ENCODE peak calls at places on chromosome 6, in eight cellular contexts. J is psoas muscle; Q is SK-N-SH; B is astrocyte of the spinal cord; T is tibial artery; S is WTC11; F is CD8-positive, alpha-beta T cell; V is A549. K is an unnamed sample.

GRCh38 chr6:2806664-2807063 is 35.0 kb downstream of the SERPINB1 start:
- DNase-seq in J (no peak), Q (no peak), B (no peak), T (no peak), S (no peak), F (no peak), V (no peak), K (no peak)

GRCh38 chr6:21808551-21809181 is 215.1 kb downstream of the SOX4 start:
- DNase-seq in J (no peak), Q (no peak), B (peak; percentile 59), T (no peak), S (no peak), F (no peak), V (no peak), K (no peak)

GRCh38 chr6:163626073-163626867 is 211.8 kb downstream of the QKI start:
- DNase-seq in J (no peak), Q (no peak), B (no peak), T (peak; percentile 31), S (no peak), F (no peak), V (no peak), K (no peak)

GRCh38 chr6:38184041-38184779 is 364.7 kb downstream of the ZFAND3 start:
- DNase-seq in J (no peak), Q (no peak), B (no peak), T (peak; percentile 50), S (peak; percentile 9), F (no peak), V (no peak), K (peak; percentile 73)

GRCh38 chr6:79584332-79584731 is 46.8 kb upstream of the SH3BGRL2 start:
- DNase-seq in J (no peak), Q (no peak), B (no peak), T (no peak), S (no peak), F (no peak), V (no peak), K (no peak)

GRCh38 chr6:133587841-133588240 is 301.1 kb upstream of the TCF21 start:
- DNase-seq in J (no peak), Q (no peak), B (peak; percentile 39), T (no peak), S (no peak), F (no peak), V (no peak), K (no peak)

GRCh38 chr6:96394727-96395126 is 126.9 kb upstream of the UFL1 start:
- DNase-seq in J (no peak), Q (peak; percentile 26), B (no peak), T (no peak), S (no peak), F (no peak), V (peak; percentile 15), K (no peak)

GRCh38 chr6:57177545-57178225 is 5.6 kb downstream of the BAG2 start:
- DNase-seq in J (peak; percentile 65), Q (no peak), B (no peak), T (peak; percentile 82), S (no peak), F (no peak), V (no peak), K (no peak)

GRCh38 chr6:138321934-138322333 is 55.8 kb upstream of the SMIM28 start:
- DNase-seq in J (no peak), Q (no peak), B (no peak), T (no peak), S (no peak), F (no peak), V (no peak), K (no peak)

GRCh38 chr6:228881-229651 is 63.2 kb upstream of the DUSP22 start:
- DNase-seq in J (no peak), Q (no peak), B (no peak), T (no peak), S (no peak), F (no peak), V (no peak), K (no peak)

GRCh38 chr6:148758492-148758891 is 11.7 kb downstream of the UST start:
- DNase-seq in J (no peak), Q (no peak), B (no peak), T (no peak), S (no peak), F (no peak), V (no peak), K (no peak)

GRCh38 chr6:148757944-148758343 is 11.1 kb downstream of the UST start:
- DNase-seq in J (no peak), Q (no peak), B (no peak), T (no peak), S (no peak), F (no peak), V (no peak), K (no peak)

GRCh38 chr6:148761532-148761951 is 14.7 kb downstream of the UST start:
- DNase-seq in J (peak; percentile 52), Q (no peak), B (peak; percentile 64), T (no peak), S (no peak), F (peak; percentile 61), V (no peak), K (no peak)

GRCh38 chr6:148760143-148760505 is 13.3 kb downstream of the UST start:
- DNase-seq in J (no peak), Q (no peak), B (no peak), T (no peak), S (no peak), F (no peak), V (no peak), K (no peak)

GRCh38 chr6:148760568-148761531 is 14.0 kb downstream of the UST start:
- DNase-seq in J (peak; percentile 91), Q (no peak), B (peak; percentile 94), T (peak; percentile 94), S (peak; percentile 41), F (peak; percentile 62), V (no peak), K (peak; percentile 89)
- TF ChIP-seq CTCF in J (no peak), Q (no peak), B (no peak), T (no peak), S (no peak), F (no peak), V (no peak), K (no peak)

GRCh38 chr6:104859225-104860146 is at the start of gene HACE1:
- DNase-seq in J (peak; percentile 94), Q (peak; percentile 96), B (peak; percentile 91), T (peak; percentile 91), S (peak; percentile 94), F (peak; percentile 89), V (peak; percentile 83), K (peak; percentile 95)

GRCh38 chr6:104860221-104860620 is 502 bp upstream of the HACE1 start:
- DNase-seq in J (no peak), Q (no peak), B (no peak), T (no peak), S (no peak), F (no peak), V (no peak), K (no peak)

DNA sequence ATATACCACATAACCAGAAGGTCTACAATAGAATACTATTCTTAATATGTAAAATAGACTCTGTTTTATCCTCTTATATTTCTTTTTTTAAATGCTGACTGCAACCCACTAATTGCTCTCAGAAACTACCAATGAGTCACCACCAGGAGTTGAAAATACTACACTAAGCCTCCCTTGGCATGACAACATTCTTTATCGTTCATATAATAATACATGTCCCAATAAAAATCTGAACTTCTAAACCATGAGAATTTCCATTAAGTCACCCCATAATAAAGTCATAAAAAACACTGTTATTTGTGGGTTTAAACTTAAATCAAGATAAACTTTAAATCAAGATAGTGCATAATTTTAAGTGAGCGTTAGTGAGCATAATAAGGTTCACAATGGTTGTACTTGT is 4.2 kb downstream of the HACE1 start:
- DNase-seq in J (no peak), Q (no peak), B (peak; percentile 41), T (no peak), S (no peak), F (no peak), V (no peak), K (no peak)
- TF ChIP-seq CTCF in J (no peak), Q (no peak), B (no peak), T (peak; percentile 5), S (no peak), F (no peak), V (no peak), K (no peak)

GRCh38 chr6:165872811-165873210 is 209.8 kb upstream of the PDE10A start:
- DNase-seq in J (no peak), Q (no peak), B (no peak), T (no peak), S (no peak), F (no peak), V (no peak), K (no peak)
- TF ChIP-seq CTCF in J (no peak), Q (no peak), B (no peak), T (no peak), S (no peak), F (no peak), V (no peak), K (no peak)

GRCh38 chr6:36442671-36443497 is at the start of the genes KCTD20 and PXT1:
- DNase-seq in J (peak; percentile 95), Q (peak; percentile 94), B (peak; percentile 90), T (peak; percentile 91), S (peak; percentile 73), F (peak; percentile 86), V (peak; percentile 86), K (peak; percentile 94)
- TF ChIP-seq CTCF in J (no peak), Q (no peak), B (no peak), T (no peak), S (no peak), F (no peak), V (no peak), K (no peak)

GRCh38 chr6:84691978-84692623 is 72.3 kb downstream of the TBX18 start:
- DNase-seq in J (no peak), Q (no peak), B (no peak), T (no peak), S (no peak), F (no peak), V (no peak), K (no peak)
- TF ChIP-seq CTCF in J (no peak), Q (peak; percentile 9), B (no peak), T (no peak), S (no peak), F (no peak), V (no peak), K (no peak)

K was measured in osteocyte.